ENCODE peak calls at places on chromosome 5, in five cellular contexts. Z, J, Q, X and C are unnamed samples.

GRCh38 chr5:83633285-83633684 is 87.4 kb downstream of the HAPLN1 start:
- DNase-seq in Z (no peak), J (no peak), Q (no peak), X (no peak), C (no peak)

GRCh38 chr5:168712280-168712924 is 133.2 kb upstream of the PANK3 start:
- DNase-seq in Z (no peak), J (peak; percentile 93), Q (peak; percentile 96), X (no peak), C (no peak)

GRCh38 chr5:167950126-167950721 is 341.2 kb upstream of the WWC1 start:
- DNase-seq in Z (no peak), J (peak; percentile 69), Q (peak; percentile 92), X (no peak), C (no peak)

GRCh38 chr5:102903074-102903871 is 148.2 kb downstream of the PAM start:
- DNase-seq in Z (no peak), J (no peak), Q (peak; percentile 72), X (no peak), C (no peak)

GRCh38 chr5:14416709-14417108 is 164.9 kb upstream of the OTULINL start:
- DNase-seq in Z (no peak), J (no peak), Q (no peak), X (no peak), C (no peak)

GRCh38 chr5:142846402-142846801 is 76.2 kb downstream of the ARHGAP26 start:
- DNase-seq in Z (no peak), J (no peak), Q (no peak), X (no peak), C (no peak)

GRCh38 chr5:59040007-59040803 is 457.3 kb downstream of the RAB3C start:
- DNase-seq in Z (no peak), J (no peak), Q (no peak), X (no peak), C (no peak)

GRCh38 chr5:135493406-135494180 is 41.4 kb upstream of the TIFAB start:
- DNase-seq in Z (no peak), J (peak; percentile 89), Q (peak; percentile 91), X (no peak), C (no peak)

GRCh38 chr5:169805527-169805934 is 168.5 kb downstream of the DOCK2 start:
- DNase-seq in Z (peak; percentile 37), J (no peak), Q (no peak), X (no peak), C (no peak)

GRCh38 chr5:73118331-73119011 is 1.9 kb upstream of the TMEM171 start:
- DNase-seq in Z (no peak), J (no peak), Q (no peak), X (no peak), C (no peak)